ENCODE peak calls at places on chromosomes 12 and 14, in six cellular contexts. V, T, P, Y, L and Z are unnamed samples.

GRCh38 chr12:50520808-50521207 is 16.0 kb downstream of the DIP2B start:
- DNase-seq in V (no peak), T (no peak), P (no peak), Y (no peak), L (peak), Z (no peak)

GRCh38 chr12:120115692-120116442 is 686 bp downstream of the RAB35 start:
- DNase-seq in V (no peak), T (no peak), P (no peak), Y (peak), L (peak), Z (no peak)

GRCh38 chr12:77003961-77004360 is 61.4 kb downstream of the E2F7 start:
- DNase-seq in V (no peak), T (no peak), P (no peak), Y (no peak), L (no peak), Z (no peak)

GRCh38 chr14:21087294-21088091 is 11.0 kb downstream of the ZNF219 start:
- DNase-seq in V (no peak), T (no peak), P (no peak), Y (no peak), L (no peak), Z (peak)

GRCh38 chr12:6825398-6826124 is 2.6 kb upstream of the P3H3 start:
- DNase-seq in V (peak), T (peak), P (peak), Y (peak), L (peak), Z (peak)

GRCh38 chr14:45526715-45527549 is 273.9 kb upstream of the MIS18BP1 start:
- DNase-seq in V (no peak), T (no peak), P (no peak), Y (peak), L (peak), Z (no peak)

GRCh38 chr14:96267916-96268315 is 11.9 kb downstream of the BDKRB1 start:
- DNase-seq in V (no peak), T (no peak), P (no peak), Y (no peak), L (no peak), Z (no peak)

GRCh38 chr14:34931206-34931605 is 51.6 kb upstream of the SRP54 start:
- DNase-seq in V (no peak), T (no peak), P (no peak), Y (no peak), L (no peak), Z (no peak)

GRCh38 chr14:39768579-39768978 is 336.3 kb upstream of the FBXO33 start:
- DNase-seq in V (no peak), T (no peak), P (no peak), Y (no peak), L (no peak), Z (no peak)

GRCh38 chr12:25864287-25864686 is 94.2 kb upstream of the RASSF8 start:
- DNase-seq in V (no peak), T (no peak), P (no peak), Y (no peak), L (no peak), Z (no peak)

GRCh38 chr12:48053122-48053521 is 48.8 kb upstream of the COL2A1 start:
- DNase-seq in V (no peak), T (no peak), P (no peak), Y (no peak), L (no peak), Z (no peak)

GRCh38 chr12:2336409-2336829 is 283.6 kb downstream of the CACNA1C start:
- DNase-seq in V (no peak), T (no peak), P (no peak), Y (peak), L (no peak), Z (no peak)

GRCh38 chr14:105287249-105288102 is 13.3 kb downstream of the BRF1 start:
- DNase-seq in V (no peak), T (no peak), P (no peak), Y (no peak), L (no peak), Z (no peak)

GRCh38 chr12:54425696-54426095 is 6.6 kb upstream of the ITGA5 start:
- DNase-seq in V (no peak), T (no peak), P (no peak), Y (no peak), L (no peak), Z (no peak)

GRCh38 chr12:49874142-49874897 is 29.4 kb downstream of the FAIM2 start:
- DNase-seq in V (no peak), T (no peak), P (no peak), Y (no peak), L (no peak), Z (peak)

GRCh38 chr14:68593806-68594536 is 198.9 kb downstream of the ZFP36L1 start:
- DNase-seq in V (no peak), T (no peak), P (no peak), Y (no peak), L (no peak), Z (no peak)

GRCh38 chr12:124687695-124688301 is 120.4 kb upstream of the NCOR2 start:
- DNase-seq in V (no peak), T (no peak), P (no peak), Y (no peak), L (no peak), Z (peak)

GRCh38 chr14:26765301-26765700 is 167.5 kb upstream of the NOVA1 start:
- DNase-seq in V (no peak), T (no peak), P (no peak), Y (no peak), L (no peak), Z (no peak)

GRCh38 chr14:103329421-103330347 is 4.4 kb upstream of the EIF5 start:
- DNase-seq in V (no peak), T (no peak), P (no peak), Y (no peak), L (peak), Z (no peak)

GRCh38 chr14:24943024-24943423 is 106.9 kb downstream of the STXBP6 start:
- DNase-seq in V (no peak), T (no peak), P (no peak), Y (no peak), L (no peak), Z (no peak)

GRCh38 chr12:685388-685787 is 22.1 kb upstream of the NINJ2 start:
- DNase-seq in V (no peak), T (no peak), P (peak), Y (no peak), L (peak), Z (no peak)

GRCh38 chr14:89378119-89378518 is 38.9 kb downstream of the FOXN3 start:
- DNase-seq in V (no peak), T (no peak), P (no peak), Y (no peak), L (peak), Z (peak)

GRCh38 chr12:27577688-27578087 is 53.7 kb downstream of the PPFIBP1 start:
- DNase-seq in V (no peak), T (no peak), P (no peak), Y (no peak), L (no peak), Z (no peak)

GRCh38 chr12:83008703-83009102 is 322.0 kb downstream of the TMTC2 start:
- DNase-seq in V (no peak), T (no peak), P (no peak), Y (no peak), L (no peak), Z (no peak)

GRCh38 chr12:71312767-71313375 is 126.7 kb upstream of the LGR5 start:
- DNase-seq in V (no peak), T (no peak), P (no peak), Y (peak), L (no peak), Z (no peak)

GRCh38 chr14:67653651-67654280 is 20.7 kb downstream of the VTI1B start:
- DNase-seq in V (no peak), T (no peak), P (no peak), Y (no peak), L (no peak), Z (no peak)

GRCh38 chr12:128381537-128381936 is 114.6 kb downstream of the TMEM132C start:
- DNase-seq in V (peak), T (peak), P (no peak), Y (no peak), L (no peak), Z (peak)

GRCh38 chr14:90381011-90381790 is 15.6 kb upstream of the CALM1 start:
- DNase-seq in V (no peak), T (peak), P (no peak), Y (no peak), L (peak), Z (peak)

GRCh38 chr14:25431211-25432076 is 381.5 kb upstream of the STXBP6 start:
- DNase-seq in V (no peak), T (no peak), P (no peak), Y (peak), L (peak), Z (no peak)

GRCh38 chr12:52224154-52224553 is 8.9 kb upstream of the KRT7 start:
- DNase-seq in V (no peak), T (no peak), P (no peak), Y (no peak), L (no peak), Z (no peak)

GRCh38 chr14:69281450-69282169 is 21.7 kb downstream of the GALNT16 start:
- DNase-seq in V (no peak), T (no peak), P (no peak), Y (no peak), L (no peak), Z (no peak)

GRCh38 chr12:126093911-126094310 is 1028.7 kb downstream of the AACS start:
- DNase-seq in V (no peak), T (no peak), P (no peak), Y (no peak), L (peak), Z (no peak)

GRCh38 chr12:23055004-23055403 is 430.0 kb downstream of the ETNK1 start:
- DNase-seq in V (no peak), T (no peak), P (no peak), Y (peak), L (peak), Z (no peak)

GRCh38 chr14:44490966-44491365 is 16.1 kb downstream of the FSCB start:
- DNase-seq in V (no peak), T (no peak), P (no peak), Y (peak), L (no peak), Z (no peak)

GRCh38 chr12:1760566-1761382 is 59.6 kb upstream of the LRTM2 start:
- DNase-seq in V (no peak), T (no peak), P (no peak), Y (peak), L (peak), Z (no peak)